ENCODE peak calls at places on chromosomes 2 and 18, in four cellular contexts. H is left ventricle myocardium inferior, U is small intestine, T is fibroblast of mammary gland. X is an unnamed sample.

GRCh38 chr2:64637000-64637628 is 16.6 kb downstream of the SERTAD2 start:
- DNase-seq in U (no peak), T (no peak), H (no peak), X (no peak)

GRCh38 chr2:226198956-226199355 is 600.7 kb downstream of the IRS1 start:
- DNase-seq in U (no peak), H (no peak), T (no peak), X (no peak)

GRCh38 chr2:175275499-175275898 is 94.0 kb upstream of the ATP5MC3 start:
- DNase-seq in T (no peak), U (peak; percentile 4), H (no peak), X (no peak)

GRCh38 chr2:42035241-42035640 is 12.6 kb upstream of the PKDCC start:
- DNase-seq in U (no peak), H (no peak), T (no peak), X (peak; percentile 42)

GRCh38 chr2:44296653-44297052 is 21.4 kb downstream of the SLC3A1 start:
- DNase-seq in H (no peak), T (no peak), U (peak; percentile 24), X (no peak)

GRCh38 chr2:216534809-216535208 is 36.2 kb downstream of the RPL37A start:
- DNase-seq in T (no peak), H (no peak), U (no peak), X (no peak)

GRCh38 chr2:215839816-215840215 is 173.5 kb downstream of the MREG start:
- DNase-seq in H (no peak), U (no peak), T (no peak), X (no peak)

GRCh38 chr2:229340086-229340760 is 69.1 kb upstream of the PID1 start:
- DNase-seq in U (no peak), T (peak; percentile 97), H (no peak), X (no peak)

GRCh38 chr18:44761812-44762211 is 81.1 kb downstream of the SETBP1 start:
- DNase-seq in H (no peak), T (no peak), U (no peak), X (no peak)

GRCh38 chr2:68556384-68556783 is 87.0 kb upstream of the PROKR1 start:
- DNase-seq in H (no peak), T (peak; percentile 6), U (no peak), X (no peak)

GRCh38 chr2:213237251-213237650 is 47.0 kb upstream of the SPAG16 start:
- DNase-seq in H (no peak), U (no peak), T (no peak), X (no peak)

GRCh38 chr18:33579868-33580205 is 1.8 kb downstream of the ASXL3 start:
- DNase-seq in H (no peak), U (peak; percentile 13), T (no peak), X (no peak)

GRCh38 chr2:170710609-170710979 is 4.5 kb upstream of the SP5 start:
- DNase-seq in U (no peak), T (no peak), H (no peak), X (no peak)

GRCh38 chr2:170712653-170713279 is 2.4 kb upstream of the SP5 start:
- DNase-seq in U (no peak), T (no peak), H (no peak), X (no peak)

GRCh38 chr2:170713280-170714155 is 1.6 kb upstream of the SP5 start:
- DNase-seq in T (no peak), U (peak; percentile 30), H (no peak), X (no peak)

GRCh38 chr2:170711196-170711773 is 3.9 kb upstream of the SP5 start:
- DNase-seq in U (no peak), H (no peak), T (no peak), X (no peak)

DNA sequence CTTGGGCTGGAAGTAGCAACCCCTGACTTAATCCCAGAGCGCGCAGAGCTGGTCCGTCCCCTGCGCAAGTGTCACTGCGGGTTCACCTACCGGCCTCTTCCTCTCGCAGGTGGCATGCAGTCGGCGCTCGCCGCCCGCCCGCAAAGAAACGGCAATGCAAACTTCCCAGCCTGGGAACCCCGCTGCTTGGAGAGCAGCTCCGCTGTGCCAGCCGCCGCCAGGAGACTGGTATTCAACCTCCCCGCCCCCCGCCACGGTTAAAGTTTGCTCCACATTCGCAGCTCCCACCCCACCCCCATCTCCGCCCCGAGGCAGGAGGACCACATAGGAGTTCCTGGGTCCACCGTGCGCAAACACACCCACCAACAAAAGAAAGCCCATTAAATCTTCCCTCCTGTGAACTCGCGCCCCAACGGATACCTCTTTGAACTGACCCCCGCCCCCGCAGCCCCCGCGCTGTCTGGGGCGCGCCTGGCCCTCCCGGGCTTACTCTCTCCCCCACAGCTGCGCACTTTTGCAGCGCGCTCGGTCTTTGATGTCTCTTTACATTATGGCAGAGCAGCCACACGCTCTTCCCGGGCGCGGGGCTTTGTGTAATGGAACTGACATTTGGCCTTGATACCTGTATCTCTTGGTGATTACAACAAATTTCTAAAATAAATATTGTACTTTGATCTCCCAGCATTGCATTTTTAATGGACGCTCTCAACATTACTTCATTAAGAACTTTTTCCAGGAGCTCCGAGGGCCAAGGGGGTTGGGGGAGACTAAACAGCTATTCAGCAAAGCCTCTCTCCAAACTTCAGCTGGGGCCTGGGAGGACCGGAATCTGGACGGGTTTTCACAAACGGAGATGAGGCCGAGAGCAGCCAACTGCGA is 3.1 kb upstream of the SP5 start:
- DNase-seq in H (no peak), T (no peak), U (peak; percentile 28), X (no peak)
- H3K4me3 ChIP-seq in H (peak overlapping the region; percentile 14), T (no peak overlapping the region), U (peak overlapping the region; percentile 17), X (no peak overlapping the region)

DNA sequence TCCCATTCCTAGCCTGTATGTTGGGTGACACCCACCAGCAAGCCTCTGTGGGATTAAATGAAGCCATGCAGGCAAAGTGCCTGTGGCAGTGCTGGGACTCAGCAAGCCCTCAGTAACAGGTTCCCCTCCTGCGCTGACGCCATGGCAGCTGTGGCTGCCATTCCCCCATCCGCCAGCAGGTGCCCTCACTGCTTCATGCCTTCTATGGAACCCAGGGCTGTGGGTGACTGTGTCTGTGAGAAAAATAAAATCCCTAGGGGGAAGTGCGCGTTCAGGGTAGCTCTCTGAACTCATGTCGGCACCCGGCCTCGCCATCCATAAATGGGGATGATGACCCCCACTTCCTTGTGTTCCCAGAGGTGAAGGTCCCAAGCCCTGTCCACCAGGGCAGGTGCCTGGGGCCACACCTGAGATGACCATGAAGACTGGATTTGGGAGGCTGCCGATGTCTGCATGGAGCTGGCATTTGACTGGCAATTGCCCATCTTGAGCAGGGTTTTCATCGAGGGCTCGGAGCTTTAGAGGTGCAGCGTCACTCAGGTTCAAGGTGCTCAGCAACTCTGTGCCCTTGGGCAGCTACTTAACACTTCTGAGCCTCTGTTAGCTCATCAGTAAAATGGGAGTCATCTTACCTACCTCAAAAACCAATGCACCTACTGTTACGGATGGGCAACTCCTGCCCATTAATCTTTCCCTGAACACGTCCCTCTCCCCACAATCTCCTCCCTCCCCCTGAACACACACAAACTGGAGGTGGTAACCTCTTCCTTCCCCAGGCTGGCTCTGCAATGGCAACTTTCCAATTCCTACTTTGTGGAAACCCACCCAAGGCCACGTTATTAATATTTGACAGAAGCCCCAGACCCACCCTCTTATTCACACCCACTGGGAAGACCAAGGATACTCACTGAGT is 2.9 kb upstream of the MAL start:
- DNase-seq in U (peak; percentile 44), T (peak; percentile 53), H (peak; percentile 57), X (peak; percentile 66)
- H3K4me3 ChIP-seq in U (no peak overlapping the region), T (no peak overlapping the region), H (no peak overlapping the region), X (no peak overlapping the region)

GRCh38 chr2:240561325-240561971 is 1.3 kb downstream of the DUSP28 start:
- DNase-seq in H (no peak), U (peak; percentile 44), T (peak; percentile 85), X (peak; percentile 86)

GRCh38 chr2:240558229-240558885 is 569 bp upstream of the ANKMY1 start:
- DNase-seq in T (no peak), U (no peak), H (no peak), X (no peak)

GRCh38 chr2:240560480-240561324 is 545 bp downstream of the DUSP28 start:
- DNase-seq in H (peak; percentile 100), U (peak; percentile 99), T (peak; percentile 96), X (peak; percentile 99)

GRCh38 chr2:240559271-240559670 is 886 bp upstream of the DUSP28 start:
- DNase-seq in U (no peak), T (peak; percentile 6), H (no peak), X (no peak)

GRCh38 chr2:240560084-240560479 is at the start of gene DUSP28:
- DNase-seq in U (peak; percentile 89), H (peak; percentile 94), T (peak; percentile 81), X (peak; percentile 87)
- H3K4me3 ChIP-seq in U (peak within 1 kb of the TSS; percentile 95), H (peak within 1 kb of the TSS; percentile 86), T (peak within 1 kb of the TSS; percentile 59), X (peak within 1 kb of the TSS; percentile 60)

DNA sequence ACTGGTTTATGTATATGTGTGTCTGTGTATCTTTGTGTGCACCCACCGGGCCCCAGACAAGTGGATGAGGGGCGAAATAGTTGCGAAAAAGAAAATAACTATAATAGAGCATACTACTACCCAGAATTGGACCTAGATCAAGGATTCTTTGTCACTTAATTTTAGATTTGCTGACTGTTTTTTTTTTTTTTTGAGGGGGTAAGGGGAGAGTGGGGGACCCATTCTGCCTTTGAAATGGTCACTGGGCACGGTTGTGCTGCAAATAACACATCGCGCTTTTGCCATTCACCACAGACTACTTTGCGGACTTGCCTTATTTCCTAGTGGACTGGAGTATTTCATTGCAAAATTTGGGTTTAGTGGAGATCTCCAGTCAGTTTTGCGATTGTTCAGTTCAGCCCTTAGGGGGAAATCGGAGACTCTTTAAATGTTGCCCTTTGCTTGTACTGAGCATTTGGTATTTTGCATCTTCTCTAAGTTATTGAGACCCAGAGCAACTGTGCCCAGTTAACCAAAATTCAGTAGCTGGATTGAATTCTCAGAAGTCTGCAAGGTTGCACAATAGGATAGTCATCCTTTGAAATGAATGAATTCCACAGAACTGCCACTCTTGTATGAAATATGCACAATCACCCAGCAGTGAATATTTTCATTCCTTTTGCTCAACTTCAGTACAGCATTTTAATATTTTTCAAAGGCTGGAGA is 2.8 kb downstream of the TRIB2 start:
- DNase-seq in T (peak; percentile 86), H (no peak), U (no peak), X (peak; percentile 81)
- H3K4me3 ChIP-seq in T (peak overlapping the region; percentile 90), H (peak overlapping the region; percentile 96), U (peak overlapping the region; percentile 57), X (peak overlapping the region; percentile 83)

X was measured in cardiac fibroblast.